ENCODE peak calls at places on chromosome 1, in four cellular contexts. E is spleen, U is PC-3, B is A549. G is an unnamed sample.

GRCh38 chr1:14136881-14137280 is 436.9 kb downstream of the PRDM2 start:
- DNase-seq in B (no peak), E (no peak), U (no peak), G (peak; percentile 86)

GRCh38 chr1:151859814-151860405 is 6.4 kb upstream of the THEM5 start:
- DNase-seq in E (no peak), B (no peak), U (no peak), G (no peak)

GRCh38 chr1:150235852-150236613 is at the start of gene ANP32E:
- DNase-seq in U (peak; percentile 100), E (peak; percentile 97), B (peak; percentile 100), G (peak; percentile 99)

GRCh38 chr1:30786264-30786991 is 28.9 kb upstream of the LAPTM5 start:
- DNase-seq in E (peak; percentile 73), B (no peak), U (no peak), G (no peak)

GRCh38 chr1:89451011-89451410 is 73.6 kb upstream of the LRRC8B start:
- DNase-seq in E (no peak), B (no peak), U (peak; percentile 22), G (peak; percentile 76)

GRCh38 chr1:156646738-156647211 is 4.9 kb downstream of the BCAN start:
- DNase-seq in E (no peak), U (no peak), B (no peak), G (no peak)

GRCh38 chr1:20290624-20291597 is at the start of gene VWA5B1:
- DNase-seq in B (no peak), E (no peak), U (no peak), G (no peak)

GRCh38 chr1:161511756-161512060 is 6.5 kb downstream of the FCGR2A start:
- DNase-seq in U (no peak), B (no peak), E (no peak), G (no peak)

GRCh38 chr1:81304187-81304586 is 496.5 kb upstream of the ADGRL2 start:
- DNase-seq in U (peak; percentile 79), E (no peak), B (no peak), G (peak; percentile 16)

GRCh38 chr1:204723131-204723787 is 37.7 kb upstream of the LRRN2 start:
- DNase-seq in B (no peak), E (no peak), U (peak; percentile 44), G (no peak)

GRCh38 chr1:65924471-65924870 is 131.8 kb downstream of the PDE4B start:
- DNase-seq in B (no peak), U (peak; percentile 37), E (no peak), G (peak; percentile 60)

GRCh38 chr1:229657993-229658755 is 32.1 kb downstream of the URB2 start:
- DNase-seq in B (no peak), E (no peak), U (no peak), G (no peak)

GRCh38 chr1:223708001-223708359 is 4.4 kb upstream of the CAPN2 start:
- DNase-seq in U (no peak), E (no peak), B (peak; percentile 87), G (no peak)
- TF ChIP-seq CTCF in U (peak; percentile 45), E (no peak), B (no peak), G (peak; percentile 18)

GRCh38 chr1:32400876-32401631 is 6.8 kb upstream of the BSDC1 start:
- DNase-seq in B (peak; percentile 67), U (peak; percentile 84), E (peak; percentile 89), G (peak; percentile 67)
- H3K27ac ChIP-seq in B (peak overlapping the region; percentile 54), U (no peak overlapping the region), E (peak overlapping the region; percentile 60), G (no peak overlapping the region)

GRCh38 chr1:169062152-169062551 is 44.3 kb upstream of the ATP1B1 start:
- DNase-seq in B (no peak), E (no peak), U (no peak), G (no peak)
- TF ChIP-seq CTCF in B (no peak), E (no peak), U (no peak), G (no peak)

DNA sequence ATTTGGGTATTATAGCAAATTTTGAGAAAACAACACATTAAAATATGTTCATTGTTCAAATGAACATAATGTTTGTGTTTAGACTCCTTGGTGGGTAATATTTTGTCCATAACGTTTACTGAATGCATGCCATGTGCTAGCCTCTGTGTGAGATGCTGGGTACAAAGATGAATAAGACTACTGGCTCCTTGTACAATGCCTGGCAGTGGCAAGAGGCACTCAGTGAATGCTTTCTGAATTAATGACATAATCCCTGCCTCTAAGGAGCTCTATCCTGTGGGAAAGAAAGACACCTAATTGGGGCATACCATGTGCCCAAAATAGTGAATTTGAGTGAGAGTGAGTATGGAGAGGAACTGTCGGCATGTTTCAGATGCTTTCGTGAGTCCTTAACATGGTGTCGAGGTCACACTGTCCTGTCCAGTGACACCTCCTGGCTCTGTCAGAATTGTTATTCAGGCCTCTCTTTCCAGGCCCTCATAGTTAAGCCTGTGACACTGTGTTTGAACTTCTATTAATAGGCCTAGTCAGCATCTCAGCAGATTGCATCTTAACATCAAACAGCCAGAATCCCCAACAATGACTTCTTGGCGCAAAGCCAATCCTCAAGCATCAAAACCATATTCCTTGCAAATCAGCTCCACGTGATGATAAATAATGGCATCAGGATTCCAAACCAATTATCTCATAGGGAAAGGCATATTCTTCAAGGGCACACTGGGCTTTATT is 32.8 kb upstream of the S1PR1 start:
- DNase-seq in E (no peak), B (no peak), U (peak; percentile 5), G (peak; percentile 37)
- H3K27ac ChIP-seq in E (no peak overlapping the region), B (no peak overlapping the region), U (no peak overlapping the region), G (no peak overlapping the region)

GRCh38 chr1:5926686-5927435 is 65.4 kb downstream of the NPHP4 start:
- DNase-seq in U (no peak), E (no peak), B (no peak), G (no peak)

GRCh38 chr1:5927506-5928370 is 64.5 kb downstream of the NPHP4 start:
- DNase-seq in U (no peak), E (no peak), B (no peak), G (no peak)

GRCh38 chr1:5933676-5934057 is 58.6 kb downstream of the NPHP4 start:
- DNase-seq in U (no peak), E (no peak), B (no peak), G (no peak)

GRCh38 chr1:5933050-5933449 is 59.2 kb downstream of the NPHP4 start:
- DNase-seq in B (no peak), E (no peak), U (no peak), G (no peak)

DNA sequence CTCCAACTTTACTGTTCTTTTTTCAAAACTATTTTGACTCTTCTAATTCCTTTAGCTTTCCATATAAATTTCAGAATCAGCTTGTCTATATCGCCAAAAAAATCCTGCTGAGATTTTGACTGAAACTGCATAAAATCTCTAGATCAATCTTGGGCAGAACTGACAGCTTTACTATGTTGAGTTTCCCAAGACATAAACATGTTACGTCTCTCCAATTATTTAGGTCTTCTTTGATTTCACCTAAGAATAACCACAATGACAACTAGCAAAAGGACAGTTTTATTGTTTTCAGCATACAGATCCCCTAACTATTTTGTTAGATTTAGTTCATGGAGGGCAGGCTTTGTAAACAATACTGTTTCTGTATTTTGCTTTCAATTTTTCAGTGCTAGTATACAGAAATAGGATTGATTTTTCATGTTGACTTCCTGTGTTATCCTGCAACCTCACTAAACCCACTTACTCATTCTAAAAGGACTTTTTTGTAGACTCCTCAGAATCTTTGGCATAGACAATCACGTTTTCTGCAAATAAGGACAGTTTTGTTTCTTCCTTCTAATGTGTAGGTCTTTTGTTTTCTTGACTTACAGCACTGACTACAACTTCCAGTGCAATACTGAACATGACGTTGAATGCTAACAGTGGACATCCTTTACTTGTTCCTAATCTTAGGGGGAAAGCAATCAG is 63.4 kb downstream of the NPHP4 start:
- DNase-seq in E (no peak), B (no peak), U (no peak), G (no peak)
- TF ChIP-seq CTCF in E (no peak), B (no peak), U (no peak), G (no peak)

GRCh38 chr1:184387871-184388670 is 1.2 kb downstream of the C1orf21 start:
- DNase-seq in E (peak; percentile 79), B (peak; percentile 19), U (peak; percentile 65), G (peak; percentile 58)
- H3K27ac ChIP-seq in E (peak overlapping the region; percentile 89), B (peak overlapping the region; percentile 76), U (no peak overlapping the region), G (peak overlapping the region; percentile 78)

GRCh38 chr1:100038401-100039306 is 68.9 kb downstream of the SLC35A3 start:
- DNase-seq in U (peak; percentile 51), E (peak; percentile 93), B (peak; percentile 45), G (peak; percentile 59)

GRCh38 chr1:100035214-100035613 is 65.4 kb downstream of the SLC35A3 start:
- DNase-seq in E (no peak), U (no peak), B (no peak), G (no peak)

GRCh38 chr1:100037665-100038400 is 68.0 kb downstream of the SLC35A3 start:
- DNase-seq in U (peak; percentile 85), B (peak; percentile 81), E (peak; percentile 98), G (peak; percentile 57)

GRCh38 chr1:100036718-100037664 is 67.2 kb downstream of the SLC35A3 start:
- DNase-seq in B (no peak), U (peak; percentile 70), E (no peak), G (peak; percentile 70)

GRCh38 chr1:100034465-100034864 is 64.7 kb downstream of the SLC35A3 start:
- DNase-seq in U (peak; percentile 43), E (no peak), B (peak; percentile 31), G (no peak)
- TF ChIP-seq CTCF in U (peak; percentile 72), E (peak; percentile 13), B (peak; percentile 28), G (peak; percentile 65)